ENCODE peak calls at places on chromosomes 12 and 14, in five cellular contexts. N, G, H, O and Y are unnamed samples.
A peak's percentile ranks its signal among the peaks of the same experiment; 100 is the strongest.

GRCh38 chr12:65934480-65935115 is 110.3 kb downstream of the HMGA2 start:
- ATAC-seq in O (no peak), N (no peak), H (no peak), G (no peak), Y (no peak)

GRCh38 chr12:10241276-10241675 is 28.6 kb downstream of the GABARAPL1 start:
- ATAC-seq in G (no peak), N (no peak), O (no peak), H (no peak), Y (no peak)

GRCh38 chr12:27984275-27984674 is 11.7 kb upstream of the PTHLH start:
- ATAC-seq in O (no peak), H (no peak), G (no peak), N (no peak), Y (no peak)

GRCh38 chr14:22908601-22909000 is 10.3 kb downstream of the RBM23 start:
- ATAC-seq in O (peak; percentile 38), N (no peak), G (no peak), H (no peak), Y (no peak)

GRCh38 chr12:96434107-96434506 is 33.9 kb upstream of the CDK17 start:
- ATAC-seq in N (peak; percentile 97), H (peak; percentile 100), G (peak; percentile 99), O (peak; percentile 83), Y (peak; percentile 96)

GRCh38 chr12:111160350-111161142 is 208.3 kb downstream of the PHETA1 start:
- ATAC-seq in H (no peak), O (no peak), G (peak; percentile 33), N (no peak), Y (no peak)

GRCh38 chr14:38282941-38283340 is 27.0 kb upstream of the CLEC14A start:
- ATAC-seq in O (no peak), H (no peak), G (no peak), N (no peak), Y (no peak)

GRCh38 chr12:124774462-124775167 is 89.0 kb downstream of the SCARB1 start:
- ATAC-seq in N (peak; percentile 93), O (peak; percentile 32), H (peak; percentile 68), G (peak; percentile 92), Y (peak; percentile 94)

GRCh38 chr14:55448146-55448614 is 7.8 kb upstream of the TBPL2 start:
- ATAC-seq in N (no peak), G (peak; percentile 96), O (peak; percentile 68), H (no peak), Y (peak; percentile 46)

GRCh38 chr12:30794591-30795409 is 40.0 kb upstream of the CAPRIN2 start:
- ATAC-seq in O (peak; percentile 24), N (peak; percentile 38), G (peak; percentile 73), H (peak; percentile 23), Y (peak; percentile 10)

GRCh38 chr14:99137913-99138571 is 134.0 kb downstream of the BCL11B start:
- ATAC-seq in N (peak; percentile 81), H (no peak), O (no peak), G (peak; percentile 68), Y (no peak)

GRCh38 chr12:7712841-7713442 is 1.7 kb downstream of the DPPA3 start:
- ATAC-seq in G (no peak), H (no peak), N (no peak), O (no peak), Y (no peak)

GRCh38 chr12:65822732-65823480 is 1.4 kb upstream of the HMGA2 start:
- ATAC-seq in O (no peak), G (no peak), H (no peak), N (no peak), Y (no peak)

GRCh38 chr12:28558232-28558631 is 368.0 kb downstream of the CCDC91 start:
- ATAC-seq in H (no peak), O (peak; percentile 23), G (no peak), N (no peak), Y (no peak)

GRCh38 chr14:37413050-37413449 is 182.0 kb downstream of the FOXA1 start:
- ATAC-seq in O (no peak), N (no peak), G (no peak), H (no peak), Y (no peak)

GRCh38 chr14:84579292-84579691 is 950.7 kb upstream of the FLRT2 start:
- ATAC-seq in N (no peak), O (no peak), G (no peak), H (no peak), Y (no peak)

GRCh38 chr12:131123817-131124216 is 170.1 kb downstream of the ADGRD1 start:
- ATAC-seq in H (no peak), G (no peak), O (no peak), N (no peak), Y (no peak)

GRCh38 chr12:132300789-132301722 is 28.3 kb downstream of the GALNT9 start:
- ATAC-seq in N (no peak), G (no peak), O (no peak), H (no peak), Y (no peak)

GRCh38 chr14:105929327-105930081 is 403.1 kb downstream of the TMEM121 start:
- ATAC-seq in O (no peak), H (no peak), N (no peak), G (no peak), Y (peak; percentile 2)

GRCh38 chr12:122947352-122947792 is 18.9 kb downstream of the ABCB9 start:
- ATAC-seq in N (no peak), H (no peak), O (peak; percentile 17), G (no peak), Y (peak; percentile 50)

GRCh38 chr12:60148109-60148508 is 552.3 kb downstream of the SLC16A7 start:
- ATAC-seq in O (peak; percentile 61), G (no peak), H (no peak), N (no peak), Y (no peak)

GRCh38 chr14:79144891-79145290 is 974.7 kb downstream of the NRXN3 start:
- ATAC-seq in O (no peak), N (no peak), H (no peak), G (no peak), Y (no peak)

GRCh38 chr12:55712700-55713415 is 3.0 kb upstream of the BLOC1S1 start:
- ATAC-seq in O (no peak), G (no peak), N (no peak), H (no peak), Y (no peak)

GRCh38 chr14:56172074-56172473 is 53.9 kb downstream of the PELI2 start:
- ATAC-seq in H (no peak), N (peak; percentile 11), O (peak; percentile 8), G (no peak), Y (no peak)

GRCh38 chr12:42758806-42759205 is 169.3 kb upstream of the PRICKLE1 start:
- ATAC-seq in O (no peak), N (no peak), G (no peak), H (no peak), Y (no peak)

GRCh38 chr12:3884671-3885070 is 11.5 kb upstream of the PARP11 start:
- ATAC-seq in H (no peak), N (no peak), O (no peak), G (no peak), Y (no peak)

GRCh38 chr12:85835417-85835809 is 796 bp downstream of the RASSF9 start:
- ATAC-seq in G (no peak), O (peak; percentile 34), H (no peak), N (no peak), Y (no peak)

GRCh38 chr14:79544671-79545070 is 666.6 kb downstream of the DIO2 start:
- ATAC-seq in G (no peak), O (no peak), H (no peak), N (no peak), Y (no peak)